ENCODE peak calls at places on chromosomes 11 and 22, in five cellular contexts. K, N, E, J and B are unnamed samples.

GRCh38 chr22:46187862-46188261 is 37.5 kb downstream of the PPARA start:
- DNase-seq in J (no peak), E (no peak), N (no peak), K (no peak), B (no peak)

GRCh38 chr11:3885855-3886254 is 30.4 kb downstream of the STIM1 start:
- DNase-seq in E (no peak), K (no peak), N (no peak), J (no peak), B (no peak)

GRCh38 chr11:115663790-115664189 is 159.6 kb upstream of the CADM1 start:
- DNase-seq in N (no peak), J (no peak), K (no peak), E (no peak), B (no peak)

GRCh38 chr11:86608251-86608799 is 64.1 kb downstream of the ME3 start:
- DNase-seq in K (peak; percentile 59), J (peak; percentile 76), N (peak; percentile 82), E (peak; percentile 72), B (peak; percentile 79)

GRCh38 chr11:79333381-79333780 is 107.4 kb downstream of the TENM4 start:
- DNase-seq in E (no peak), N (no peak), J (no peak), K (no peak), B (no peak)

GRCh38 chr11:93784152-93784934 is at the start of gene MED17:
- DNase-seq in N (peak; percentile 98), J (peak; percentile 89), E (peak; percentile 93), K (peak; percentile 97), B (peak; percentile 92)

GRCh38 chr22:38062782-38063181 is 5.6 kb downstream of the PICK1 start:
- DNase-seq in K (no peak), E (peak; percentile 71), J (no peak), N (no peak), B (no peak)

GRCh38 chr22:17972385-17973181 is 51.8 kb downstream of the MICAL3 start:
- DNase-seq in N (peak; percentile 76), E (no peak), J (peak; percentile 89), K (no peak), B (peak; percentile 87)

GRCh38 chr11:58941838-58942237 is 2.5 kb downstream of the GLYATL1 start:
- DNase-seq in N (no peak), E (no peak), J (no peak), K (no peak), B (no peak)

GRCh38 chr22:19430890-19431541 is 517 bp downstream of the HIRA start:
- DNase-seq in N (peak; percentile 66), J (peak; percentile 25), K (peak; percentile 60), E (no peak), B (peak; percentile 39)

GRCh38 chr11:92882828-92883611 is 86.4 kb upstream of the MTNR1B start:
- DNase-seq in K (no peak), E (no peak), J (no peak), N (no peak), B (no peak)

GRCh38 chr22:38927033-38927789 is 30.2 kb upstream of the APOBEC3A start:
- DNase-seq in J (peak; percentile 38), N (peak; percentile 91), K (peak; percentile 62), E (peak; percentile 71), B (peak; percentile 59)

DNA sequence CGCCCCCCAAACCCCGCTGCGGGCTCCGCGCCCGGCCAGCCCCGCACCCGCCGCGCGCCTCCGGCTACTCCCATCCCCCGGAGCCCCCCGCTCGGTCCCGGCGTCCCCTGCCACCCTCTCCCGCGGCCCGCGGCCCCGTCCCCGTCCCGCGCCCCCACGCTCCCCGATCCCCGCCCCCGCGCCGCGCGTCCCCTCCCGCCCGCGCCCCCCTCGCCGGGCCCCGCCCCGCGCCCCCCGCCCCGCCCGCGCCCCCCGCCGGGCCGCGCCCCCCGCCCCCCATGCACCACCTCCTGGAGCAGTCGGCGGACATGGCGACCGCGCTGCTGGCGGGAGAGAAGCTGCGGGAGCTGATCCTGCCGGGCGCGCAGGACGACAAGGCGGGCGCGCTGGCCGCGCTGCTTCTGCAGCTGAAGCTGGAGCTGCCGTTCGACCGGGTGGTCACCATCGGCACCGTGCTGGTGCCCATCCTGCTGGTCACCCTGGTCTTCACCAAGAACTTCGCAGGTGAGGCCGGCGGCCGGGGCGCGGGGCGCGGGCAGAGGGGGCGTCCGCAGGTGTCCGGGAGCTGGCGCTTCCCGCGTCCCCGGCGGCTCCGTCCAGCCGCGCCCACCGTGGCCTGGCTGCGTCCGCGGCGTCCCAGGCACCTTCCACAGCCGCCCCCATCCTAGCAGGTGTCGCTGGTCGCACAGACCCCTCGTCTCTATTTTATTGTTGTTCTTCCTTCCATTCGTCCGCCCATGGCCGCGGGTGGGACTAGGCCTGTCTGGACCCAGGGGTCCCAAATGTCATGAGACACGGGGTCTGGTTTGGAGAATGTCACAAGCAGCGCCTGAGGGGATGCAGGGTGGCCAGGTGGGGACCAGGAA is at the start of gene PANX2:
- DNase-seq in N (peak; percentile 59), K (no peak), J (no peak), E (no peak), B (no peak)
- H3K4me3 ChIP-seq in N (peak within 1 kb of the TSS; percentile 69), K (no peak within 1 kb of the TSS), J (peak within 1 kb of the TSS; percentile 35), E (peak within 1 kb of the TSS; percentile 56), B (peak within 1 kb of the TSS; percentile 52)

DNA sequence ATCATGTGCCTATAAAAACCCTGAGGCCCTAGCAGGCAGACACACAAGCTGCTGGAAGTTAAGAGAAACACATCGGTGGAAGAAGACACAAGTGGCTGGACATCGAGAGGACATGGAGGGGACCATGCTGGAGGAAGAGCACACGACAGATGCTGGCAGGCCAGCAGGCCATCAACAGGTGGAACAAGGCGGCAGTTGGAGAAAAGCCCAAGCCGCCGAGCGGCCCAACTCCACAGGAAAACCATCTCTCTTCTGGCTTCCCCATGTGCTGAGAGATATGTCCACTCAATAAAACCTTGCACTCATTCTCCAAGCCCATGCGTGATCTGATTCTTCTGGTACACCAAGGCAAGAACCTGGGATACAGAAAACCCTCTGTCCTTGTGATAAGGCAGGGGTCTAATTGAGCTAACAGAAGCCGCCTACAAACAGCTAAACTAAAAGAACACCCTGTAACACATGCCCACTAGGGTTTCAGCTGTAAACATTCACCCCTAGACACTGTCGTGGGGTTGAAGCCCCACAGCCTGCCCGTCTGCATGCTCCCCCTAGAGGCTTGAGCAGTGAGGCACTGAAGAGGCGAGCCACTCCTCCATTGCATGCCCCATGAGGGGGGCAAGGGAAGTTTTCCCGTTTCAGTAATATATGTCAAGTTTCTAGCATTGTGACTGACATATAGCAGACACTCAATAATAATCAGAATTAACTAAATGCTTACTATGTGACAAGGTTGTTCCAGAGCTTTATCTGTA is 39.0 kb upstream of the MMP20 start:
- DNase-seq in K (peak; percentile 46), N (peak; percentile 45), E (no peak), J (no peak), B (no peak)
- TF ChIP-seq CTCF in K (peak; percentile 66), N (peak; percentile 73), E (no peak), J (peak; percentile 36), B (peak; percentile 44)

DNA sequence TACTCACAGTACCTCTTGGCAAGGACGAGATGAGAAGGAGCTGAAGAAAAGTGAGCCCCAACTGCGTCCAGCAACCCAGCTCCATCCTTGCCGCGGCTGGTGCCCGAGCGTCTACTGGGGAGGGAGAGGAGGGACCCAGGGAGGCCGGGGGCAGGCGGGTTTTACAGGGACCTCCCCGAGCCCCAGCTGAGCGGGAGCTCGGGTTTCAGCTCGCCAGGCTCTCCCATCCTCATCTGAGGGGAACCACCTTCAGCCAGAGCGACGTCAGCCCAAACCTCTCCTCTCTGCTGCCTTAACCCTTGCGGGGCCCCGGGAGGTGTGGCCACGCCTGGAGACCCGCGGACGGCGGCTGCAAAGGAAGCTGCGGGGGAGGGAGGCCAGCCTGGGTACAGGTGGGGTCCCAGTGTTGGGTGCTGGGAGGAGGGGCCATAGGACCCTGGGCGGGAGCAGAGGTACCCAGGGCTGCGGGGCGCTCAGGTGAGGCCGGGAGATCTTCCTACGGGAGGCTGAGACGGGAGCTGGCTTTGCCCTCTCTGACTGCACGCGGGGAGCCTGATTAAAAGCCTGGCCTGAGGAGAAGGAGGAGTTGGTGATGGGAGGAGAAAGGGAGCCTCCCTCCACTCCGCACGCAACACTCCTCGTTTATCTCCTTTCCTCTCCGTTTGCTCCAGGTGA is at the start of gene PAMR1:
- DNase-seq in N (peak; percentile 89), K (no peak), E (peak; percentile 76), J (peak; percentile 77), B (peak; percentile 90)
- H3K4me3 ChIP-seq in N (peak within 1 kb of the TSS; percentile 83), K (no peak within 1 kb of the TSS), E (peak within 1 kb of the TSS; percentile 47), J (peak within 1 kb of the TSS; percentile 87), B (peak within 1 kb of the TSS; percentile 94)

GRCh38 chr11:112357488-112357887 is 96.8 kb upstream of the PLET1 start:
- DNase-seq in K (no peak), N (no peak), J (no peak), E (no peak), B (no peak)

GRCh38 chr11:112352907-112353306 is 92.2 kb upstream of the PLET1 start:
- DNase-seq in N (no peak), E (no peak), K (peak; percentile 20), J (no peak), B (no peak)

GRCh38 chr11:112355726-112356125 is 95.1 kb upstream of the PLET1 start:
- DNase-seq in K (peak; percentile 35), N (peak; percentile 63), J (peak; percentile 35), E (no peak), B (peak; percentile 42)

GRCh38 chr11:112348480-112349029 is 87.9 kb upstream of the PLET1 start:
- DNase-seq in N (no peak), J (no peak), E (peak; percentile 21), K (peak; percentile 9), B (no peak)

GRCh38 chr11:112354364-112354763 is 93.7 kb upstream of the PLET1 start:
- DNase-seq in N (no peak), K (no peak), E (no peak), J (no peak), B (no peak)
- TF ChIP-seq CTCF in N (no peak), K (no peak), E (no peak), J (no peak), B (no peak)